ENCODE peak calls at places on chromosomes 4 and X, in four cellular contexts. A is naive thymus-derived CD4-positive, alpha-beta T cell; Z is pancreas; B is fibroblast of lung. Q is an unnamed sample.

GRCh38 chr4:5503295-5503694 is 205.1 kb downstream of the EVC2 start:
- DNase-seq in A (no peak), Z (no peak), B (no peak), Q (no peak)

GRCh38 chrX:96387801-96388200 is 296.8 kb upstream of the DIAPH2 start:
- DNase-seq in Z (no peak), B (no peak), A (no peak), Q (no peak)

GRCh38 chrX:19225906-19226305 is 103.6 kb upstream of the ADGRG2 start:
- DNase-seq in Z (no peak), B (peak; percentile 26), A (no peak), Q (no peak)

GRCh38 chrX:110914281-110914680 is 118.7 kb upstream of the CHRDL1 start:
- DNase-seq in B (no peak), Z (no peak), A (no peak), Q (no peak)

GRCh38 chr4:37389369-37389765 is 144.8 kb downstream of the NWD2 start:
- DNase-seq in B (no peak), Z (no peak), A (no peak), Q (no peak)

GRCh38 chrX:37786666-37787337 is 6.9 kb downstream of the CYBB start:
- DNase-seq in Z (no peak), A (no peak), B (no peak), Q (no peak)

GRCh38 chrX:131626681-131627296 is 82.9 kb downstream of the OR13H1 start:
- DNase-seq in A (no peak), Z (no peak), B (peak; percentile 66), Q (no peak)

GRCh38 chr4:95061220-95061619 is 303.5 kb downstream of the BMPR1B start:
- DNase-seq in Z (no peak), A (no peak), B (no peak), Q (no peak)

GRCh38 chr4:6829077-6829476 is 46.5 kb downstream of the KIAA0232 start:
- DNase-seq in B (no peak), Z (no peak), A (no peak), Q (no peak)

GRCh38 chr4:95758001-95758400 is 81.9 kb upstream of the PDHA2 start:
- DNase-seq in B (no peak), A (no peak), Z (no peak), Q (no peak)

GRCh38 chr4:128917781-128918180 is 108.3 kb downstream of the JADE1 start:
- DNase-seq in A (no peak), B (no peak), Z (no peak), Q (no peak)

GRCh38 chr4:24806206-24806990 is 11.0 kb downstream of the SOD3 start:
- DNase-seq in B (no peak), Z (no peak), A (no peak), Q (no peak)

GRCh38 chr4:165680821-165681220 is 192.2 kb upstream of the TLL1 start:
- DNase-seq in Z (no peak), B (no peak), A (no peak), Q (no peak)

GRCh38 chr4:88022289-88022688 is 14.9 kb downstream of the PKD2 start:
- DNase-seq in A (no peak), B (no peak), Z (no peak), Q (no peak)

GRCh38 chr4:89257376-89257775 is 50.2 kb downstream of the GPRIN3 start:
- DNase-seq in A (no peak), B (no peak), Z (no peak), Q (no peak)

GRCh38 chr4:146835096-146835495 is 110.6 kb downstream of the TTC29 start:
- DNase-seq in B (no peak), Z (no peak), A (no peak), Q (no peak)

GRCh38 chr4:6909970-6910339 is 329 bp downstream of the TBC1D14 start:
- DNase-seq in B (no peak), A (no peak), Z (no peak), Q (no peak)

GRCh38 chr4:2413821-2414610 is 4.4 kb downstream of the ZFYVE28 start:
- DNase-seq in B (no peak), A (no peak), Z (peak; percentile 55), Q (peak; percentile 35)

GRCh38 chrX:4754878-4755604 is 1041.6 kb upstream of the PRKX start:
- DNase-seq in Z (no peak), B (no peak), A (no peak), Q (no peak)

GRCh38 chrX:28586891-28587635 is at the start of gene IL1RAPL1:
- DNase-seq in B (peak; percentile 83), A (no peak), Z (no peak), Q (no peak)

GRCh38 chrX:46574337-46574940 is 874 bp downstream of the CHST7 start:
- DNase-seq in B (no peak), Z (peak; percentile 74), A (peak; percentile 43), Q (peak; percentile 17)

GRCh38 chr4:142130636-142131035 is 494.3 kb downstream of the IL15 start:
- DNase-seq in B (no peak), Z (no peak), A (no peak), Q (no peak)

GRCh38 chr4:98929341-98930267 is 671 bp upstream of the EIF4E start:
- DNase-seq in A (peak; percentile 19), B (peak; percentile 93), Z (no peak), Q (no peak)

GRCh38 chr4:120897981-120898719 is 24.4 kb downstream of the PRDM5 start:
- DNase-seq in B (no peak), A (no peak), Z (no peak), Q (no peak)

GRCh38 chr4:10115657-10116624 is 658 bp downstream of the WDR1 start:
- DNase-seq in Z (peak; percentile 86), A (peak; percentile 73), B (no peak), Q (peak; percentile 51)

GRCh38 chrX:136759968-136760367 is 20.8 kb downstream of the ARHGEF6 start:
- DNase-seq in Z (no peak), A (no peak), B (no peak), Q (no peak)

GRCh38 chr4:154491341-154491679 is 289 bp downstream of the DCHS2 start:
- DNase-seq in A (no peak), B (peak; percentile 31), Z (no peak), Q (no peak)

GRCh38 chrX:30888526-30889146 is 418 bp downstream of the TAB3 start:
- DNase-seq in Z (peak; percentile 62), B (peak; percentile 5), A (no peak), Q (no peak)

GRCh38 chrX:133726211-133726630 is 259.2 kb downstream of the GPC3 start:
- DNase-seq in A (no peak), B (peak; percentile 53), Z (no peak), Q (no peak)

DNA sequence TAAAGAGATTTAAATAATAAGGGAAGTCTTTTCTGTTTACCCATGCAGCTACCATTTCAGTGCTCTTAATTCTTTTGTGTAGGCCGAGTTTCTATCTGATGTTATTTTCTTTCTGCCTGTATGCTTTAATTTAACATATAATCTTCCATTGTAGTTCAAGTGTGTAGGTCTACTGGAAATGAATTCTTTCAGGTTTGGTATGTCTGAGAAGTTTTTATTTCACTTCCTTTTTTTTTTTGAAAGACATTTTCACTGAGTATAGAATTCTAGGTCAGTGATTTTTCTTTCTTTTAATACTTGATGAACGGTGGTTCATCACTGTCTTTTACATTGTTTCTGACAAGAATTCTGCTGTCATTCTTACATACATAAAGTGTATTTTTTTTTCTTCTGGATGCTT is 42.1 kb downstream of the VAMP7 start:
- DNase-seq in Z (no peak), B (no peak), A (no peak), Q (no peak)
- H3K9me3 ChIP-seq in Z (no peaks in the 10 kb centered on the region), B (no peaks in the 10 kb centered on the region), A (no peaks in the 10 kb centered on the region), Q (no peaks in the 10 kb centered on the region)

GRCh38 chr4:26879805-26880204 is 19.2 kb downstream of the STIM2 start:
- DNase-seq in Z (no peak), A (no peak), B (no peak), Q (no peak)

GRCh38 chr4:26874110-26874509 is 13.5 kb downstream of the STIM2 start:
- DNase-seq in Z (peak; percentile 36), A (no peak), B (no peak), Q (no peak)

GRCh38 chr4:26877417-26877816 is 16.8 kb downstream of the STIM2 start:
- DNase-seq in B (no peak), A (no peak), Z (no peak), Q (no peak)

GRCh38 chr4:26878729-26879415 is 18.2 kb downstream of the STIM2 start:
- DNase-seq in Z (no peak), A (no peak), B (no peak), Q (no peak)

GRCh38 chr4:26877946-26878345 is 17.3 kb downstream of the STIM2 start:
- DNase-seq in Z (no peak), A (no peak), B (no peak), Q (no peak)
- H3K9me3 ChIP-seq in Z (no peaks in the 10 kb centered on the region), A (no peaks in the 10 kb centered on the region), B (no peaks in the 10 kb centered on the region), Q (no peaks in the 10 kb centered on the region)

DNA sequence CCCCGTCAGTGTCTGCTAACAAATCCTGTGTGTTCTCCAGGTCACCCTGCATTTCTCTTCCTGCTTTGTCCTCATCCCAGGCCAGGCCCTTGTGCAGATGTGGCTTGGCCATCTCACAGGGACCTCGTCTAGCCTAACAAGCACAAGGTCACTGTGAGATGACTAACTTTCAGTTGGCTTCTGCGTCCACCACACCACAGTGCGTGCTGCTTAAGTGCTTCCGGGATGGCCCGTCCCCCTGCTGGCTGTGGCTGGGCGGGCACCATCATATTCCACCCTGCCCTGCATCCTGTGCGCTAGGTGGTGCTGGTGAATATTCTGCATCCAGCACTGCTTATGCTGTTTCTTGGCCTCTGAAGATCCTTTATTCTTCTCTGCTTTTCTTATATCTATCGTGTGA is 33.8 kb downstream of the RBBP7 start:
- DNase-seq in Z (no peak), B (peak; percentile 49), A (no peak), Q (no peak)
- H3K9me3 ChIP-seq in Z (no peaks in the 10 kb centered on the region), B (no peaks in the 10 kb centered on the region), A (no peaks in the 10 kb centered on the region), Q (no peaks in the 10 kb centered on the region)

DNA sequence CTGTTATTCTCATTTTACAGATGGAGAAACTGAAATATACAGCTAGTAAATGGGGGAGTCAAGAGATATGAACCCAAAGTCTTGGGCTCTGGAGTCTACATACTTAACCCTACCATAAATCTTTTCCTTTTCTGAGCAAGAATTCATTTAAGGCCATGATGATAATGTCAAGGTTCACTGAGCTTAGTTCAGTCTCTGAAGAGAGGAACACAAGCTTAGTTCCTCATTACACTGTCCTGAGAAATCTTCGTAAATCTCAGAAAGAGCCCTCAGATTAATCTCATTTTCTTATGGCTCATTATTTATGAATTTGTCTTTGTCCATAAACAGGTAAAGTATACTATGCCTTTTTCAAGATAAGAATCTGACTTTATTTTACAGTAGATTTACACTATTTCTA is 104.2 kb downstream of the SATL1 start:
- DNase-seq in B (no peak), A (no peak), Z (no peak), Q (no peak)
- H3K9me3 ChIP-seq in B (no peaks in the 10 kb centered on the region), A (no peaks in the 10 kb centered on the region), Z (no peaks in the 10 kb centered on the region), Q (no peaks in the 10 kb centered on the region)

DNA sequence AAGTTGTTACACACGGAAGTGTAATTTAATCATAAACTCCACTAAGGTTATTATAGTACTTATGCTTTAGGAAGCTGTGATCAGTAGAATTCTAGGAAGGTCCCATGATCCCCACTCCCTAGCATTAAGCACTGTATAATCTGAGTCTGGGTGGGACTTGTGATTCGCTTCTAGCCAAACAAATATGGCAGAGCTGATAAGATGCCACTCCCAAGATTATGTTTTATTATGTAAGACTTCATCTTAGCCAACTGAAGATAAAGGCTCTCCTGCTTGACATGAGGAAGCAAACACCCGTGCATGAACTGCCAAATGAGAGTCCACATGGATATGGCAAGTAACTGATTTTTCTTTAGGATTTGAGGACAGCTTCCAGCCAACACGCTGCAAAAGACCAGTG is 186.4 kb upstream of the NDST3 start:
- DNase-seq in A (no peak), Z (no peak), B (no peak), Q (no peak)
- H3K9me3 ChIP-seq in A (peaks cover 8% of the 10 kb centered on the region), Z (no peaks in the 10 kb centered on the region), B (no peaks in the 10 kb centered on the region), Q (no peaks in the 10 kb centered on the region)

Q was measured in T-helper 17 cell.